ENCODE peak calls at places on chromosomes 16 and 17, in six cellular contexts. One of them, this sample, is unnamed.

GRCh38 chr17:73646409-73647305 is 2.4 kb upstream of the SDK2 start:
- DNase-seq in PC-3: no peak
- DNase-seq in fibroblast of lung: peak
- DNase-seq in GM23248: peak
- DNase-seq in HCT116: no peak
- DNase-seq in keratinocyte: no peak
- DNase-seq in this sample: no peak

GRCh38 chr17:17433260-17433659 is 43.5 kb upstream of the MED9 start:
- DNase-seq in PC-3: no peak
- DNase-seq in fibroblast of lung: peak
- DNase-seq in GM23248: peak
- DNase-seq in HCT116: no peak
- DNase-seq in keratinocyte: no peak
- DNase-seq in this sample: no peak

GRCh38 chr17:67469208-67469980 is 92.3 kb downstream of the PITPNC1 start:
- DNase-seq in PC-3: no peak
- DNase-seq in fibroblast of lung: no peak
- DNase-seq in GM23248: no peak
- DNase-seq in HCT116: no peak
- DNase-seq in keratinocyte: no peak
- DNase-seq in this sample: no peak

GRCh38 chr17:21387616-21388015 is 11.5 kb downstream of the KCNJ12 start:
- DNase-seq in PC-3: no peak
- DNase-seq in fibroblast of lung: no peak
- DNase-seq in GM23248: no peak
- DNase-seq in HCT116: no peak
- DNase-seq in keratinocyte: no peak
- DNase-seq in this sample: no peak

GRCh38 chr16:89090182-89090630 is 3.4 kb upstream of the ACSF3 start:
- DNase-seq in PC-3: no peak
- DNase-seq in fibroblast of lung: no peak
- DNase-seq in GM23248: no peak
- DNase-seq in HCT116: no peak
- DNase-seq in keratinocyte: no peak
- DNase-seq in this sample: no peak

GRCh38 chr16:49621240-49622083 is 234.4 kb downstream of the ZNF423 start:
- DNase-seq in PC-3: no peak
- DNase-seq in fibroblast of lung: no peak
- DNase-seq in GM23248: no peak
- DNase-seq in HCT116: no peak
- DNase-seq in keratinocyte: no peak
- DNase-seq in this sample: no peak

GRCh38 chr16:50688083-50688482 is 5.3 kb upstream of the NOD2 start:
- DNase-seq in PC-3: no peak
- DNase-seq in fibroblast of lung: no peak
- DNase-seq in GM23248: no peak
- DNase-seq in HCT116: no peak
- DNase-seq in keratinocyte: no peak
- DNase-seq in this sample: no peak

GRCh38 chr17:45300060-45300751 is 16.6 kb downstream of the MAP3K14 start:
- DNase-seq in PC-3: no peak
- DNase-seq in fibroblast of lung: no peak
- DNase-seq in GM23248: no peak
- DNase-seq in HCT116: no peak
- DNase-seq in keratinocyte: no peak
- DNase-seq in this sample: no peak

GRCh38 chr16:77236063-77236511 is 36.9 kb downstream of the SYCE1L start:
- DNase-seq in PC-3: peak
- DNase-seq in fibroblast of lung: peak
- DNase-seq in GM23248: peak
- DNase-seq in HCT116: no peak
- DNase-seq in keratinocyte: no peak
- DNase-seq in this sample: peak

GRCh38 chr17:2051388-2052237 is 3.3 kb upstream of the HIC1 start:
- DNase-seq in PC-3: no peak
- DNase-seq in fibroblast of lung: no peak
- DNase-seq in GM23248: no peak
- DNase-seq in HCT116: no peak
- DNase-seq in keratinocyte: no peak
- DNase-seq in this sample: no peak
- TF ChIP-seq EZH2 in PC-3: no peak
- TF ChIP-seq EZH2 in fibroblast of lung: peak
- TF ChIP-seq EZH2 in GM23248: no peak
- TF ChIP-seq EZH2 in HCT116: no peak
- TF ChIP-seq EZH2 in keratinocyte: no peak
- TF ChIP-seq EZH2 in this sample: peak

DNA sequence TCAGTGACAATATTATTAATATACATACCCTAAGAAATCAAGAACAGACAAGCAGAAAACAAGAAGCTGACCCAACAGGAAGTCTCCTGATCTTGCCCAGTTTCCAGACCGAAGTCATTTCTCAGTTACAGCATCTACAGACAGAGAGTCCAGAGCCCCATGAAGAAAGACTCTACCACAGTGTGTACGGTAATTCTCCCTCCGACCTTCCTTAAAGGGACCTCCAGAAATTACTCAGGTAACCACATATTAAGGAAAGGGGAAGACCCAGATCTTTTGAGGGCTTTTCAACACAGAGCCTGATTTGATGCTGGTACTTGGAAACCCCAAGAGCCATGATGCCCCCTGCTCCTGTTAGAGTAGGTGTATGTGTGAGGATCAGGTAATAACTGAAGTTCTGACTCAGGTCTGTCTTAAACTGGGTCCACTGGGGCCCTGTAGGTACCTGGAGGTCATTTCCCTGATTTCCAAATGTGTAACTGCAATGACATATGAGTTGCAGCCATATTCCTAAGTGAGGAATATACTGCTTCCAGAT is 132.4 kb downstream of the ABCA8 start:
- DNase-seq in PC-3: no peak
- DNase-seq in fibroblast of lung: no peak
- DNase-seq in GM23248: no peak
- DNase-seq in HCT116: no peak
- DNase-seq in keratinocyte: no peak
- DNase-seq in this sample: no peak
- H2AFZ ChIP-seq in PC-3: no peak
- H2AFZ ChIP-seq in fibroblast of lung: no peak
- H2AFZ ChIP-seq in GM23248: no peak
- H2AFZ ChIP-seq in HCT116: peak
- H2AFZ ChIP-seq in keratinocyte: no peak
- H2AFZ ChIP-seq in this sample: no peak

DNA sequence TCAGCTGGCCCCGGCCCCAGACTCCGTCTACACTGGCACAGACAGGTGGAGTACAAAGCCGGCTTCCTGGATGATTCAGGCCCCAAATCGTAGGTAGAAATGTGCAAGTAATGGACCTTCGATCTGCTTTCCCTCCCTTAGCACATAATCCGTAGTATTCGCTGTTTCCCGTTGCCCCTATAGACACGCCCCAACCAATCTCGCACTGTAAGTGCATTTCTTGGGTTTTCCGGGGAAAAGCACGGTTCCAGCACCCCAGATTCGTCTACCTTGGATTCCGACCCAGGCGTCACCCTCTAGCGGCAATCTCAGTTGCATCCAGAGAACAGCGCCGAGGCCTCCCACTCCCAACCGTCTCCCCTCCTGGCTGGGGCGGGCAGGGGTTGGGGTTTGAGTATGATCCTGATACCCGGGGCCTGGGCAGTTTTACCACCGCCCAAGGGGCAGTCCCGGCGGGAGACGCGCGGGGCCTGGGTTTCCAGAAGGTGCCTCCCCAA is 12.1 kb upstream of the FOXF1 start:
- DNase-seq in PC-3: no peak
- DNase-seq in fibroblast of lung: peak
- DNase-seq in GM23248: no peak
- DNase-seq in HCT116: no peak
- DNase-seq in keratinocyte: no peak
- DNase-seq in this sample: no peak
- TF ChIP-seq EZH2 in PC-3: no peak
- TF ChIP-seq EZH2 in fibroblast of lung: no peak
- TF ChIP-seq EZH2 in GM23248: peak
- TF ChIP-seq EZH2 in HCT116: no peak
- TF ChIP-seq EZH2 in keratinocyte: peak
- TF ChIP-seq EZH2 in this sample: no peak

DNA sequence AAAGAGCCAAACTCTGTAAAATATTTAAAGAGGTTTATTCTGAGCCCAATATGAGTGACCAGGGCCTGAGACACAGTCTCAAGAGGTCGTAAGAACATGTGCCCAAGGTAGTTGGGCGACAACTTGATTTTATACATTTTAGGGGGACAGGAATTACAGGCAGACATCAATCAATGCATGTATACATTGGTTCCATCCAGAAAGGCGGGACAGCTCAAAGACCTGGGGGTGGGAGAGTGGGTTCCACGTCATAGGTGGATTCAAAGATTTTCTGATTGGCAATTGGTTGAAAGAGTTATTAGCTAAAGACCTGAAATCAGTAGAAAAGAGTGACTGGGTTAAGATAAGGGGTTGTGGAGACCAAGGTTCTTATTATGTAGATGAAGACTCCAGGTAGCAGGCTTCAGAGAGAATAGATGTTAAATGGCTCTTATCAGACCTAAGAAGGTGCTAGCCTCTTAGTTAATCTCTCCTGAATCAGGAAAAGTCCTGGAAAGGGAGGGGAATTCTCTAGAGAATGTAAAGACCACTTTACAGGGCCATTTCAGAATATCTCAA is 32.4 kb downstream of the HSBP1 start:
- DNase-seq in PC-3: no peak
- DNase-seq in fibroblast of lung: no peak
- DNase-seq in GM23248: no peak
- DNase-seq in HCT116: no peak
- DNase-seq in keratinocyte: no peak
- DNase-seq in this sample: no peak
- H2AFZ ChIP-seq in PC-3: no peak
- H2AFZ ChIP-seq in fibroblast of lung: no peak
- H2AFZ ChIP-seq in GM23248: no peak
- H2AFZ ChIP-seq in HCT116: no peak
- H2AFZ ChIP-seq in keratinocyte: no peak
- H2AFZ ChIP-seq in this sample: no peak

DNA sequence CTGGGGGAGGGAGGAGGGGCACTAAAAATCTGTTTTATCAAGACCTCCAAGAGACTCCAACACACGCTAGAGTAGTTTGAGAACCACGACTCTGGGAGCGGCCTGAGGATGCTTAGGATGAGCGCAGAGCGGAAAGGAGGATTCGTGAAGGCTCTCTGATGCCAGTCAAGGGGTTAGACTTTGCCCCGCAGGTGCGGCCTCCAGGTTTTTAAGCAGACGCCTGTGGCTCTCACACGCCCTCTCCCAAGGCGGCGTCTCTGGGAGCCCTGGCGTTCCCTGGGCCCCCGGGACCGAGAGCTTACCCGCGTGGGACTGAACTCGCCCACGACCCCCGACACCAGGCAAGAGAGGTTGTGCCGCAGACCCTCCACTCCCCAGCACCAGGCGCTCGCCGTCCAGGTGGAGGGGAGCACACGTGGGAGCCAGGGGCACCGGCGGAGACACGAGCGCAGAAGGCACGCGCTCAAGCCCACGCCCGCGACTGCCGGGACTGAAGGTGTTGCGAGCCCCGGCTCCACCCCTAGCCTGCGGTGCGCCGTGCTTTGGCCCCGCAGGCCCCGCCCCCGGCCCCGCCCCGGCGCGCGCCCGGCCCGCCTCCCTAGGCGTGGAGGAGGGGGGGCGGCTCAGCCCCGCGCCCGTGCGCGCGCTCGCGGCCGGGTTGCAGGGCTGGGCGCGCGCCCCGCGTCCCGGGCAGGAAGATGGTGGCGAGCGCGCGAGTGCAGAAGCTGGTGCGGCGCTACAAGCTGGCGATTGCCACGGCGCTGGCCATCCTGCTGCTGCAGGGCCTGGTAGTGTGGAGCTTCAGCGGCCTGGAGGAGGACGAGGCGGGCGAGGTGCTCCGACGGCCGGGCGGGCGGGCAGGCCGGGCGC is at the start of gene XYLT2:
- DNase-seq in PC-3: peak
- DNase-seq in fibroblast of lung: peak
- DNase-seq in GM23248: peak
- DNase-seq in HCT116: peak
- DNase-seq in keratinocyte: no peak
- DNase-seq in this sample: peak
- TF ChIP-seq EZH2 in PC-3: no peak
- TF ChIP-seq EZH2 in fibroblast of lung: no peak
- TF ChIP-seq EZH2 in GM23248: no peak
- TF ChIP-seq EZH2 in HCT116: no peak
- TF ChIP-seq EZH2 in keratinocyte: no peak
- TF ChIP-seq EZH2 in this sample: no peak

GRCh38 chr17:40068129-40068581 is 5.4 kb downstream of the THRA start:
- DNase-seq in PC-3: peak
- DNase-seq in fibroblast of lung: no peak
- DNase-seq in GM23248: peak
- DNase-seq in HCT116: no peak
- DNase-seq in keratinocyte: no peak
- DNase-seq in this sample: no peak
- H2AFZ ChIP-seq in PC-3: peak
- H2AFZ ChIP-seq in fibroblast of lung: no peak
- H2AFZ ChIP-seq in GM23248: peak
- H2AFZ ChIP-seq in HCT116: no peak
- H2AFZ ChIP-seq in keratinocyte: no peak
- H2AFZ ChIP-seq in this sample: peak

GRCh38 chr17:38455288-38455915 is 27.1 kb downstream of the ARHGAP23 start:
- DNase-seq in PC-3: no peak
- DNase-seq in fibroblast of lung: no peak
- DNase-seq in GM23248: no peak
- DNase-seq in HCT116: no peak
- DNase-seq in keratinocyte: no peak
- DNase-seq in this sample: no peak

GRCh38 chr17:38454528-38454927 is 26.3 kb downstream of the ARHGAP23 start:
- DNase-seq in PC-3: peak
- DNase-seq in fibroblast of lung: peak
- DNase-seq in GM23248: peak
- DNase-seq in HCT116: peak
- DNase-seq in keratinocyte: no peak
- DNase-seq in this sample: no peak

GRCh38 chr17:38452719-38453118 is 24.5 kb downstream of the ARHGAP23 start:
- DNase-seq in PC-3: no peak
- DNase-seq in fibroblast of lung: no peak
- DNase-seq in GM23248: peak
- DNase-seq in HCT116: no peak
- DNase-seq in keratinocyte: no peak
- DNase-seq in this sample: no peak

GRCh38 chr17:38451840-38452529 is 23.7 kb downstream of the ARHGAP23 start:
- DNase-seq in PC-3: no peak
- DNase-seq in fibroblast of lung: peak
- DNase-seq in GM23248: peak
- DNase-seq in HCT116: no peak
- DNase-seq in keratinocyte: no peak
- DNase-seq in this sample: no peak

GRCh38 chr17:38453951-38454421 is 25.7 kb downstream of the ARHGAP23 start:
- DNase-seq in PC-3: peak
- DNase-seq in fibroblast of lung: peak
- DNase-seq in GM23248: peak
- DNase-seq in HCT116: no peak
- DNase-seq in keratinocyte: no peak
- DNase-seq in this sample: no peak
- TF ChIP-seq EZH2 in PC-3: no peak
- TF ChIP-seq EZH2 in fibroblast of lung: no peak
- TF ChIP-seq EZH2 in GM23248: no peak
- TF ChIP-seq EZH2 in HCT116: no peak
- TF ChIP-seq EZH2 in keratinocyte: no peak
- TF ChIP-seq EZH2 in this sample: no peak